ENCODE peak calls at places on chromosomes 12 and 14, in seven cellular contexts. One of them, this sample, is unnamed.

GRCh38 chr12:62598846-62599245 is 132.2 kb downstream of the MON2 start:
- DNase-seq in trophoblast cell: no peak
- DNase-seq in mesenchymal stem cell: no peak
- DNase-seq in neuronal stem cell: no peak
- DNase-seq in H1: no peak
- DNase-seq in H9: no peak
- DNase-seq in mesendoderm: no peak
- DNase-seq in this sample: no peak

GRCh38 chr14:100680439-100681051 is 46.1 kb upstream of the DLK1 start:
- DNase-seq in trophoblast cell: no peak
- DNase-seq in mesenchymal stem cell: peak
- DNase-seq in neuronal stem cell: no peak
- DNase-seq in H1: no peak
- DNase-seq in H9: no peak
- DNase-seq in mesendoderm: no peak
- DNase-seq in this sample: no peak

GRCh38 chr14:69629225-69630127 is 18.1 kb downstream of the SUSD6 start:
- DNase-seq in trophoblast cell: no peak
- DNase-seq in mesenchymal stem cell: no peak
- DNase-seq in neuronal stem cell: no peak
- DNase-seq in H1: no peak
- DNase-seq in H9: no peak
- DNase-seq in mesendoderm: no peak
- DNase-seq in this sample: peak

GRCh38 chr12:11894890-11895289 is 175.8 kb upstream of the BCL2L14 start:
- DNase-seq in trophoblast cell: no peak
- DNase-seq in mesenchymal stem cell: no peak
- DNase-seq in neuronal stem cell: no peak
- DNase-seq in H1: no peak
- DNase-seq in H9: no peak
- DNase-seq in mesendoderm: no peak
- DNase-seq in this sample: no peak

GRCh38 chr14:22560638-22561365 is 28.2 kb downstream of the DAD1 start:
- DNase-seq in trophoblast cell: no peak
- DNase-seq in mesenchymal stem cell: no peak
- DNase-seq in neuronal stem cell: no peak
- DNase-seq in H1: no peak
- DNase-seq in H9: no peak
- DNase-seq in mesendoderm: peak
- DNase-seq in this sample: no peak

GRCh38 chr14:36979863-36980262 is 192.5 kb downstream of the SLC25A21 start:
- DNase-seq in trophoblast cell: no peak
- DNase-seq in mesenchymal stem cell: no peak
- DNase-seq in neuronal stem cell: no peak
- DNase-seq in H1: no peak
- DNase-seq in H9: no peak
- DNase-seq in mesendoderm: no peak
- DNase-seq in this sample: no peak

GRCh38 chr12:93808169-93808899 is 131.2 kb downstream of the CRADD start:
- DNase-seq in trophoblast cell: no peak
- DNase-seq in mesenchymal stem cell: no peak
- DNase-seq in neuronal stem cell: no peak
- DNase-seq in H1: no peak
- DNase-seq in H9: no peak
- DNase-seq in mesendoderm: no peak
- DNase-seq in this sample: no peak

GRCh38 chr12:92756905-92757598 is 54.3 kb downstream of the PLEKHG7 start:
- DNase-seq in trophoblast cell: no peak
- DNase-seq in mesenchymal stem cell: no peak
- DNase-seq in neuronal stem cell: no peak
- DNase-seq in H1: no peak
- DNase-seq in H9: no peak
- DNase-seq in mesendoderm: no peak
- DNase-seq in this sample: no peak

GRCh38 chr12:12086975-12087692 is 16.4 kb downstream of the BCL2L14 start:
- DNase-seq in trophoblast cell: no peak
- DNase-seq in mesenchymal stem cell: no peak
- DNase-seq in neuronal stem cell: no peak
- DNase-seq in H1: no peak
- DNase-seq in H9: peak
- DNase-seq in mesendoderm: peak
- DNase-seq in this sample: no peak

GRCh38 chr14:97029800-97030199 is 232.6 kb downstream of the VRK1 start:
- DNase-seq in trophoblast cell: no peak
- DNase-seq in mesenchymal stem cell: no peak
- DNase-seq in neuronal stem cell: no peak
- DNase-seq in H1: no peak
- DNase-seq in H9: no peak
- DNase-seq in mesendoderm: no peak
- DNase-seq in this sample: no peak

GRCh38 chr12:92543872-92544271 is 158.9 kb upstream of the PLEKHG7 start:
- DNase-seq in trophoblast cell: no peak
- DNase-seq in mesenchymal stem cell: no peak
- DNase-seq in neuronal stem cell: no peak
- DNase-seq in H1: no peak
- DNase-seq in H9: no peak
- DNase-seq in mesendoderm: no peak
- DNase-seq in this sample: peak

GRCh38 chr14:23882884-23883283 is 70.7 kb upstream of the DHRS4 start:
- DNase-seq in trophoblast cell: no peak
- DNase-seq in mesenchymal stem cell: no peak
- DNase-seq in neuronal stem cell: no peak
- DNase-seq in H1: no peak
- DNase-seq in H9: no peak
- DNase-seq in mesendoderm: no peak
- DNase-seq in this sample: no peak

GRCh38 chr14:80425686-80426085 is 214.4 kb upstream of the DIO2 start:
- DNase-seq in trophoblast cell: peak
- DNase-seq in mesenchymal stem cell: peak
- DNase-seq in neuronal stem cell: no peak
- DNase-seq in H1: no peak
- DNase-seq in H9: no peak
- DNase-seq in mesendoderm: peak
- DNase-seq in this sample: peak

GRCh38 chr14:71799831-71800230 is 132.4 kb upstream of the RGS6 start:
- DNase-seq in trophoblast cell: no peak
- DNase-seq in mesenchymal stem cell: no peak
- DNase-seq in neuronal stem cell: no peak
- DNase-seq in H1: no peak
- DNase-seq in H9: no peak
- DNase-seq in mesendoderm: no peak
- DNase-seq in this sample: no peak

GRCh38 chr12:126582231-126582630 is 1517.0 kb downstream of the AACS start:
- DNase-seq in trophoblast cell: no peak
- DNase-seq in mesenchymal stem cell: no peak
- DNase-seq in neuronal stem cell: no peak
- DNase-seq in H1: no peak
- DNase-seq in H9: no peak
- DNase-seq in mesendoderm: peak
- DNase-seq in this sample: no peak

GRCh38 chr14:49971156-49972141 is 78.6 kb downstream of the ARF6 start:
- DNase-seq in trophoblast cell: no peak
- DNase-seq in mesenchymal stem cell: no peak
- DNase-seq in neuronal stem cell: no peak
- DNase-seq in H1: no peak
- DNase-seq in H9: no peak
- DNase-seq in mesendoderm: no peak
- DNase-seq in this sample: peak

GRCh38 chr12:113333877-113334785 is 778 bp downstream of the SLC8B1 start:
- DNase-seq in trophoblast cell: no peak
- DNase-seq in mesenchymal stem cell: no peak
- DNase-seq in neuronal stem cell: no peak
- DNase-seq in H1: no peak
- DNase-seq in H9: no peak
- DNase-seq in mesendoderm: no peak
- DNase-seq in this sample: no peak

GRCh38 chr14:70893842-70894237 is 13.4 kb upstream of the PCNX1 start:
- DNase-seq in trophoblast cell: no peak
- DNase-seq in mesenchymal stem cell: no peak
- DNase-seq in neuronal stem cell: no peak
- DNase-seq in H1: no peak
- DNase-seq in H9: no peak
- DNase-seq in mesendoderm: no peak
- DNase-seq in this sample: no peak

GRCh38 chr12:26746315-26746714 is 86.7 kb downstream of the ITPR2 start:
- DNase-seq in trophoblast cell: peak
- DNase-seq in mesenchymal stem cell: peak
- DNase-seq in neuronal stem cell: no peak
- DNase-seq in H1: no peak
- DNase-seq in H9: no peak
- DNase-seq in mesendoderm: peak
- DNase-seq in this sample: peak

GRCh38 chr14:21825147-21825743 is 151.6 kb upstream of the OR4E1 start:
- DNase-seq in trophoblast cell: no peak
- DNase-seq in mesenchymal stem cell: peak
- DNase-seq in neuronal stem cell: peak
- DNase-seq in H1: no peak
- DNase-seq in H9: peak
- DNase-seq in mesendoderm: peak
- DNase-seq in this sample: peak

GRCh38 chr12:14650791-14651190 is 45.6 kb downstream of the GUCY2C start:
- DNase-seq in trophoblast cell: no peak
- DNase-seq in mesenchymal stem cell: no peak
- DNase-seq in neuronal stem cell: no peak
- DNase-seq in H1: no peak
- DNase-seq in H9: no peak
- DNase-seq in mesendoderm: no peak
- DNase-seq in this sample: no peak

GRCh38 chr12:52197371-52198231 is 5.8 kb upstream of the KRT80 start:
- DNase-seq in trophoblast cell: no peak
- DNase-seq in mesenchymal stem cell: no peak
- DNase-seq in neuronal stem cell: no peak
- DNase-seq in H1: no peak
- DNase-seq in H9: no peak
- DNase-seq in mesendoderm: no peak
- DNase-seq in this sample: no peak

GRCh38 chr12:40907115-40907521 is 214.9 kb downstream of the CNTN1 start:
- DNase-seq in trophoblast cell: peak
- DNase-seq in mesenchymal stem cell: peak
- DNase-seq in neuronal stem cell: no peak
- DNase-seq in H1: no peak
- DNase-seq in H9: no peak
- DNase-seq in mesendoderm: peak
- DNase-seq in this sample: peak

GRCh38 chr14:72913809-72914208 is 12.5 kb upstream of the DCAF4 start:
- DNase-seq in trophoblast cell: no peak
- DNase-seq in mesenchymal stem cell: no peak
- DNase-seq in neuronal stem cell: no peak
- DNase-seq in H1: no peak
- DNase-seq in H9: no peak
- DNase-seq in mesendoderm: no peak
- DNase-seq in this sample: no peak
- H3K4ac ChIP-seq in trophoblast cell: no peak
- H3K4ac ChIP-seq in mesenchymal stem cell: no peak
- H3K4ac ChIP-seq in neuronal stem cell: no peak
- H3K4ac ChIP-seq in H1: no peak
- H3K4ac ChIP-seq in H9: no peak
- H3K4ac ChIP-seq in mesendoderm: no peak
- H3K4ac ChIP-seq in this sample: no peak

GRCh38 chr12:80868576-80868975 is 69.2 kb downstream of the LIN7A start:
- DNase-seq in trophoblast cell: peak
- DNase-seq in mesenchymal stem cell: no peak
- DNase-seq in neuronal stem cell: no peak
- DNase-seq in H1: no peak
- DNase-seq in H9: no peak
- DNase-seq in mesendoderm: peak
- DNase-seq in this sample: no peak
- H3K4ac ChIP-seq in trophoblast cell: no peak
- H3K4ac ChIP-seq in mesenchymal stem cell: no peak
- H3K4ac ChIP-seq in neuronal stem cell: no peak
- H3K4ac ChIP-seq in H1: no peak
- H3K4ac ChIP-seq in H9: no peak
- H3K4ac ChIP-seq in mesendoderm: no peak
- H3K4ac ChIP-seq in this sample: no peak

GRCh38 chr12:57234571-57235011 is 5.1 kb downstream of the SHMT2 start:
- DNase-seq in trophoblast cell: no peak
- DNase-seq in mesenchymal stem cell: no peak
- DNase-seq in neuronal stem cell: no peak
- DNase-seq in H1: no peak
- DNase-seq in H9: no peak
- DNase-seq in mesendoderm: no peak
- DNase-seq in this sample: no peak

GRCh38 chr12:57236925-57237652 is 7.6 kb downstream of the SHMT2 start:
- DNase-seq in trophoblast cell: no peak
- DNase-seq in mesenchymal stem cell: peak
- DNase-seq in neuronal stem cell: no peak
- DNase-seq in H1: no peak
- DNase-seq in H9: peak
- DNase-seq in mesendoderm: peak
- DNase-seq in this sample: no peak

GRCh38 chr12:57236224-57236924 is 6.9 kb downstream of the SHMT2 start:
- DNase-seq in trophoblast cell: no peak
- DNase-seq in mesenchymal stem cell: no peak
- DNase-seq in neuronal stem cell: no peak
- DNase-seq in H1: peak
- DNase-seq in H9: peak
- DNase-seq in mesendoderm: peak
- DNase-seq in this sample: no peak

GRCh38 chr12:57235012-57235727 is 5.7 kb downstream of the SHMT2 start:
- DNase-seq in trophoblast cell: no peak
- DNase-seq in mesenchymal stem cell: peak
- DNase-seq in neuronal stem cell: no peak
- DNase-seq in H1: peak
- DNase-seq in H9: peak
- DNase-seq in mesendoderm: peak
- DNase-seq in this sample: peak

DNA sequence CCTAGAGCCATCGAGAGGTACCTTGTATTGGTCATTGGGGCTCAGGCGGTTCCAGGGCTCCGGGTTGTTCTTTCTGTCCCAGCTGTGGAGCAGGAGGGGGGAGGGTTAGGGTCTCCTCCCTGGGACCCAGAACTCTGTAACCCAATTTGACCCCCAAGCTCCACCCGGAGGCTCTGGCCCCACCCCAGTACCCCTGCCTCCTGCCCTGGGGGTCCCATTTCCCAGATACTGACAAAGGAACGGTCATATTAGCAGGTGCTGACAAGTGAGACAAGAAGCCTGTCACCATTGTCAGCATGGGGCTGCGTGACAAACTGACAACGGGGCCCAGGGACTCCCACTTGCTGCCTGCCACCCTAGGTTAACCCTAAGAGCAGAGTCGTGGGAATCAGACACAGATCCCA is 6.2 kb downstream of the SHMT2 start:
- DNase-seq in trophoblast cell: no peak
- DNase-seq in mesenchymal stem cell: no peak
- DNase-seq in neuronal stem cell: no peak
- DNase-seq in H1: no peak
- DNase-seq in H9: no peak
- DNase-seq in mesendoderm: no peak
- DNase-seq in this sample: no peak
- H3K4ac ChIP-seq in trophoblast cell: no peak
- H3K4ac ChIP-seq in mesenchymal stem cell: no peak
- H3K4ac ChIP-seq in neuronal stem cell: no peak
- H3K4ac ChIP-seq in H1: no peak
- H3K4ac ChIP-seq in H9: no peak
- H3K4ac ChIP-seq in mesendoderm: no peak
- H3K4ac ChIP-seq in this sample: no peak

DNA sequence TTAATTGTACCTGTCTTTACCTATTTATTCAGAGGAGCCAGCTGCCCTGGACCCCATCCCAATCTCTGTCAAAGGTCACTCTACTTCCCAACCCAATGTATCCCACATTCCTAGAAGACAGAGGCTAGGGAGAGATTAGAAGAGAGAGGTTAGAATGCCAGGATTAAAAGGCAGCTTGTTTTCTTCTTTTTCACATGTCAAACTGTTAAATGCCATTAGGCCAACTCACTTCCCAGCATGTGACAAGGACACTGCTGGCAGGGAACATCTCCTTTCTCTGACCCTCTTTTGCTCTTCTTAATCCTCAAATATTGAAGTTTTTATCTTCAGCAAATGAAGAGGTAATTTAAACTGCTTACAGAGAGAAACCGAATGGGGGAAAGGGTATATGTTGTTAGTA is 89.1 kb downstream of the BBS10 start:
- DNase-seq in trophoblast cell: no peak
- DNase-seq in mesenchymal stem cell: peak
- DNase-seq in neuronal stem cell: peak
- DNase-seq in H1: no peak
- DNase-seq in H9: no peak
- DNase-seq in mesendoderm: peak
- DNase-seq in this sample: peak
- H3K4ac ChIP-seq in trophoblast cell: no peak
- H3K4ac ChIP-seq in mesenchymal stem cell: no peak
- H3K4ac ChIP-seq in neuronal stem cell: no peak
- H3K4ac ChIP-seq in H1: no peak
- H3K4ac ChIP-seq in H9: no peak
- H3K4ac ChIP-seq in mesendoderm: no peak
- H3K4ac ChIP-seq in this sample: peak

This sample was measured in IMR-90.